ENCODE peak calls at places on chromosomes 11 and 22, in nine cellular contexts. R is heart left ventricle; A is ascending aorta; Y is CD8-positive, alpha-beta T cell; M is hepatocyte; P is body of pancreas; H is right cardiac atrium; J is vagina; D is left ventricle myocardium inferior. L is an unnamed sample. For H3K9me3, the result is how much of the 10 kb centered on the place peaks cover.

GRCh38 chr11:99952816-99953215 is 734.3 kb upstream of the ARHGAP42 start:
- DNase-seq in R (no peak), A (no peak), Y (no peak), M (no peak), P (no peak), H (no peak), J (no peak), D (no peak), L (no peak)

GRCh38 chr11:45150943-45151342 is 4.5 kb downstream of the PRDM11 start:
- DNase-seq in R (peak), A (no peak), Y (no peak), M (no peak), P (no peak), H (no peak), J (no peak), D (no peak), L (no peak)

GRCh38 chr11:9745411-9746211 is 81.7 kb downstream of the SWAP70 start:
- DNase-seq in R (no peak), A (no peak), Y (no peak), M (no peak), P (no peak), H (no peak), J (no peak), D (no peak), L (no peak)

GRCh38 chr22:38970548-38970947 is 11.6 kb upstream of the APOBEC3B start:
- DNase-seq in R (no peak), A (no peak), Y (no peak), M (no peak), P (no peak), H (no peak), J (no peak), D (no peak), L (no peak)

GRCh38 chr11:126476256-126476970 is 120.9 kb downstream of the ST3GAL4 start:
- DNase-seq in R (peak), A (no peak), Y (no peak), M (no peak), P (no peak), H (peak), J (no peak), D (no peak), L (no peak)

GRCh38 chr11:118108513-118108912 is 21.8 kb upstream of the SMIM35 start:
- DNase-seq in R (no peak), A (no peak), Y (no peak), M (no peak), P (no peak), H (no peak), J (no peak), D (no peak), L (no peak)

GRCh38 chr11:134401825-134402809 is 9.9 kb downstream of the B3GAT1 start:
- DNase-seq in R (no peak), A (no peak), Y (no peak), M (no peak), P (no peak), H (no peak), J (no peak), D (no peak), L (no peak)

GRCh38 chr22:22753526-22754267 is 109.3 kb downstream of the GGTLC2 start:
- DNase-seq in R (no peak), A (no peak), Y (peak), M (peak), P (peak), H (peak), J (peak), D (no peak), L (peak)

GRCh38 chr22:47093720-47094119 is 331.3 kb downstream of the TBC1D22A start:
- DNase-seq in R (no peak), A (no peak), Y (no peak), M (no peak), P (no peak), H (no peak), J (no peak), D (no peak), L (no peak)

GRCh38 chr22:49517211-49517610 is 310.5 kb downstream of the BRD1 start:
- DNase-seq in R (no peak), A (no peak), Y (no peak), M (no peak), P (no peak), H (no peak), J (no peak), D (no peak), L (no peak)
- H3K9me3 ChIP-seq in R (under half), A (under half), Y (under half), M (under half), P (under half), H (under half), J (under half), D (under half), L (under half)

GRCh38 chr22:49328076-49328475 is 499.6 kb downstream of the BRD1 start:
- DNase-seq in R (no peak), A (no peak), Y (no peak), M (no peak), P (no peak), H (no peak), J (peak), D (no peak), L (peak)
- H3K9me3 ChIP-seq in R (under half), A (under half), Y (under half), M (under half), P (under half), H (under half), J (under half), D (under half), L (under half)

GRCh38 chr11:31821779-31822574 is 10.9 kb upstream of the PAX6 start:
- DNase-seq in R (no peak), A (no peak), Y (no peak), M (no peak), P (no peak), H (no peak), J (no peak), D (no peak), L (no peak)

GRCh38 chr11:31821235-31821764 is 10.2 kb upstream of the PAX6 start:
- DNase-seq in R (no peak), A (no peak), Y (no peak), M (no peak), P (no peak), H (no peak), J (no peak), D (no peak), L (no peak)

GRCh38 chr11:31823372-31824371 is 12.6 kb upstream of the PAX6 start:
- DNase-seq in R (no peak), A (no peak), Y (no peak), M (no peak), P (no peak), H (no peak), J (no peak), D (no peak), L (no peak)

GRCh38 chr11:31824791-31825452 is 13.8 kb upstream of the PAX6 start:
- DNase-seq in R (no peak), A (no peak), Y (no peak), M (no peak), P (no peak), H (no peak), J (no peak), D (no peak), L (no peak)

GRCh38 chr11:31822604-31823371 is 11.7 kb upstream of the PAX6 start:
- DNase-seq in R (no peak), A (no peak), Y (no peak), M (no peak), P (no peak), H (no peak), J (no peak), D (no peak), L (no peak)
- H3K9me3 ChIP-seq in R (under half), A (under half), Y (under half), M (under half), P (under half), H (under half), J (under half), D (under half), L (under half)

DNA sequence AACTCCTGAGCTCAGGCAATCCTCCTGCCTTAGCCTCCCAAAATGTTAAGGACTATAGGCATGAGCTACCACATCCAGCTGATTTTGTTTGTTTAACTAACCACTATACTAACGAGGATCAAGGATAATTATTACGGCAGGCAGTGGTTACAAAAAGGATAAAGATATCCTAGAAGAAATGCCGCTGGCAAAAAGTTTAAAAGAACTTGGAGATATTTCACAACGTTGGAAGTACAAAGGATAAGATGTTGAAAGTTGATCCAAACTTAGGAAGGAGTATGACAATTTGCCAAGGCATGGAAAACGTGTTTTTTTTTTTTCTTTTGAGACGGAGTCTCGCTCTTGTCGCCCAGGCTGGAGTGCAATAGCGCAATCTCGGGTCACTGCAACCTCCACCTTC is 13.4 kb downstream of the AP5B1 start:
- DNase-seq in R (no peak), A (no peak), Y (no peak), M (no peak), P (no peak), H (no peak), J (no peak), D (no peak), L (no peak)
- H3K9me3 ChIP-seq in R (under half), A (under half), Y (under half), M (under half), P (under half), H (under half), J (under half), D (under half), L (under half)

DNA sequence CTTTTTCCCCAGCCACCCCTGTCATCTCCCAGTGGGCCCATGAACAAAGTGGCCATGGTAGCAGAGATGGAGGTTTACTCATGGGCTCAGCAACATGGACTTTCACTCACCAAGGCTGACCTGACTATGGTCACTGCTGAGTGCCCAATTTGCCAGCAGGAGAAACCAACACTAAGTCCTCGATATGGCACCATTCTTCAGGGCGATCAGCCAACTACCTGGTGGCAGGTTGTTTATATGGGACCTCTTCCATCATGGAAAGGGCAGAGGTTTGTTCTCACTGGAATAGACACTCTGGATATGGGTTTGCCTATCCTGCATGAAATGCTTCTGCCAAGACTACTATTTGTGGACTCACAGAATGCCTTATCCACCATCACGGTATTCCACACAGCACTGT is 1009.1 kb downstream of the NTM start:
- DNase-seq in R (no peak), A (no peak), Y (no peak), M (no peak), P (no peak), H (no peak), J (no peak), D (no peak), L (no peak)
- H3K9me3 ChIP-seq in R (under half), A (under half), Y (under half), M (under half), P (under half), H (under half), J (under half), D (under half), L (under half)

DNA sequence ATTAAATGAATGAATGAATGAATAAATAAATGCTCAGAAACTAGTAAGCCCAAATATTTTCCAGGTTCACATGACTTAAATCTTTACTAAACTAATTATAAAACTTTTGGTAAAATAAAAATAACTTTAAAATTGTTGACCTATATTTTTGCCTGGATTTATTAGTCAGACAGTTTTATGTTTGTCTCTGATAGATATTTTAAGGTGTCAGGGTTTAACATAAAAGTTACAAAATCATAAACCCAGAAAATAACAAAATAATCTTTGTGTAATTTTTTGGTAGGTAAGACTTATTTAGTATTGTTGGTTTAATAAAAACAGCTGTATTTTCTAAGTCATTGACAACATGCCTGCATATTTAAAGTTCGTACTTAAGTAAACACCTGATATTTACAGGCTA is 27.4 kb upstream of the HEPHL1 start:
- DNase-seq in R (no peak), A (no peak), Y (no peak), M (no peak), P (no peak), H (no peak), J (no peak), D (no peak), L (no peak)
- H3K9me3 ChIP-seq in R (under half), A (under half), Y (under half), M (under half), P (under half), H (under half), J (under half), D (half or more), L (under half)

DNA sequence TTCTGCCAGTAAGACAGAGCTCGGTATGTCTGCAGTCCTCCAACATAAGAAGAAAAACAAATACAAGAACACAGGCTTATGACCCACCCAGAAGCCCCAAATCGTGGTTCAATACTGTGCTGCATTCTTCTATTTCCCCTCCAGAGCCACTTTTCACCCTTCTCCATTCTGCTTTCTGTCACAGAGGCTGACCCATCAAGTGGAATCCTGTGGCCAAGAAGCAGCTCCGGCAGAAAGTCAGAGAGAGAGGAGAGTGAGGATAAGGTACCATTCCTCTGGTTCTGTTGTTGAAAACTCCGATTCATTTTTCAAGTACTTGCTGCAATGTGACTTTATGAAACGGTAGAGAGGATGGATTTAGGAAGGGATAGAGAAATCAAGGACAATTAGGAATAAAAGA is 30.4 kb downstream of the PGM2L1 start:
- DNase-seq in R (no peak), A (no peak), Y (no peak), M (no peak), P (no peak), H (no peak), J (no peak), D (no peak), L (no peak)
- H3K9me3 ChIP-seq in R (under half), A (under half), Y (under half), M (under half), P (under half), H (under half), J (under half), D (under half), L (under half)

GRCh38 chr11:74870485-74870884 is 78.4 kb downstream of the XRRA1 start:
- DNase-seq in R (no peak), A (no peak), Y (no peak), M (no peak), P (no peak), H (no peak), J (no peak), D (no peak), L (no peak)

GRCh38 chr11:74866557-74866956 is 82.3 kb downstream of the XRRA1 start:
- DNase-seq in R (no peak), A (no peak), Y (no peak), M (no peak), P (no peak), H (no peak), J (no peak), D (no peak), L (no peak)

DNA sequence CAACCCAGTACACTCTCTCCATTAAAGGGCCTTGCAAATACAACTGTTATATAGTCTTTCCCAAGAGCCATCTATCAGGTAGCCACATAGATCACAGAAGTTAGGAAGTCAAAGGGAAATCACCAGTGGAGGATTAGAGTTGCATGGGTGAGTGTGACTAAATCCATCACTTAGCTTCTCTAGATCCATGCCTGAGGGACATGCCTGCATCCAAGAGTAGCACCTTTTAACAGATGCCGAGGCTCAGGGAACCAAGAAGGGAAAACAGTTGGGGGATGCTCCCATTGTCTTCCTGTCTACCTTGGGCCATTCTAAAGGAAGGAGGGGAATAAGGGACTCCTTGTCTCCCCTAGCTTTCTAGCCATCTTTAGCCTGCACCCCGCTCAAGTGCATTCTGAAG is 77.9 kb downstream of the XRRA1 start:
- DNase-seq in R (no peak), A (no peak), Y (no peak), M (no peak), P (no peak), H (no peak), J (no peak), D (no peak), L (no peak)
- H3K9me3 ChIP-seq in R (half or more), A (half or more), Y (under half), M (under half), P (half or more), H (under half), J (half or more), D (half or more), L (half or more)

GRCh38 chr11:74844865-74845264 is 96.2 kb downstream of the RNF169 start:
- DNase-seq in R (no peak), A (no peak), Y (no peak), M (no peak), P (no peak), H (no peak), J (no peak), D (no peak), L (no peak)
- H3K9me3 ChIP-seq in R (under half), A (under half), Y (under half), M (under half), P (under half), H (under half), J (under half), D (under half), L (under half)